ENCODE peak calls at places on chromosomes 16 and 17, in four cellular contexts. A, J, M and P are unnamed samples. For H3K4me1 and H3K9me3, the result is how much of the 10 kb centered on the place peaks cover.

GRCh38 chr16:31350275-31351005 is 4.5 kb upstream of the ITGAX start:
- DNase-seq in J (no peak), M (peak), A (no peak), P (no peak)

GRCh38 chr17:62824290-62825135 is 16.4 kb upstream of the MARCHF10 start:
- DNase-seq in M (no peak), J (peak), A (no peak), P (no peak)

GRCh38 chr17:81928497-81929252 is 1.1 kb upstream of the MAFG start:
- DNase-seq in A (no peak), J (no peak), M (no peak), P (peak)

GRCh38 chr16:88355389-88356123 is 27.2 kb upstream of the ZNF469 start:
- DNase-seq in J (no peak), M (no peak), A (no peak), P (peak)

GRCh38 chr16:735982-736453 is 4.8 kb downstream of the CIAO3 start:
- DNase-seq in A (no peak), J (no peak), M (no peak), P (no peak)

GRCh38 chr17:31469959-31470358 is 78.5 kb downstream of the RAB11FIP4 start:
- DNase-seq in A (no peak), J (no peak), M (no peak), P (no peak)

GRCh38 chr17:9798724-9799123 is 7.3 kb upstream of the DHRS7C start:
- DNase-seq in A (no peak), J (no peak), M (no peak), P (no peak)

GRCh38 chr17:81961087-81961514 is at the start of gene NOTUM:
- DNase-seq in M (no peak), A (peak), J (peak), P (no peak)

GRCh38 chr17:82866521-82867214 is 26.8 kb upstream of the ZNF750 start:
- DNase-seq in J (peak), A (no peak), M (no peak), P (no peak)

GRCh38 chr17:58667934-58668597 is 23.8 kb downstream of the TEX14 start:
- DNase-seq in A (no peak), J (peak), M (no peak), P (no peak)

GRCh38 chr17:81903896-81904599 is 2.0 kb downstream of the NPB start:
- DNase-seq in J (no peak), A (peak), M (no peak), P (no peak)

GRCh38 chr16:80788016-80788415 is 16.4 kb downstream of the CDYL2 start:
- DNase-seq in J (peak), M (no peak), A (no peak), P (no peak)

GRCh38 chr16:66832190-66832589 is 1.4 kb upstream of the NAE1 start:
- DNase-seq in A (no peak), M (no peak), J (no peak), P (no peak)

GRCh38 chr16:73052441-73053030 is 4.6 kb upstream of the ZFHX3 start:
- DNase-seq in M (no peak), A (no peak), J (no peak), P (no peak)

GRCh38 chr17:44556854-44557606 is at the start of gene FZD2:
- DNase-seq in M (peak), A (peak), J (peak), P (peak)

DNA sequence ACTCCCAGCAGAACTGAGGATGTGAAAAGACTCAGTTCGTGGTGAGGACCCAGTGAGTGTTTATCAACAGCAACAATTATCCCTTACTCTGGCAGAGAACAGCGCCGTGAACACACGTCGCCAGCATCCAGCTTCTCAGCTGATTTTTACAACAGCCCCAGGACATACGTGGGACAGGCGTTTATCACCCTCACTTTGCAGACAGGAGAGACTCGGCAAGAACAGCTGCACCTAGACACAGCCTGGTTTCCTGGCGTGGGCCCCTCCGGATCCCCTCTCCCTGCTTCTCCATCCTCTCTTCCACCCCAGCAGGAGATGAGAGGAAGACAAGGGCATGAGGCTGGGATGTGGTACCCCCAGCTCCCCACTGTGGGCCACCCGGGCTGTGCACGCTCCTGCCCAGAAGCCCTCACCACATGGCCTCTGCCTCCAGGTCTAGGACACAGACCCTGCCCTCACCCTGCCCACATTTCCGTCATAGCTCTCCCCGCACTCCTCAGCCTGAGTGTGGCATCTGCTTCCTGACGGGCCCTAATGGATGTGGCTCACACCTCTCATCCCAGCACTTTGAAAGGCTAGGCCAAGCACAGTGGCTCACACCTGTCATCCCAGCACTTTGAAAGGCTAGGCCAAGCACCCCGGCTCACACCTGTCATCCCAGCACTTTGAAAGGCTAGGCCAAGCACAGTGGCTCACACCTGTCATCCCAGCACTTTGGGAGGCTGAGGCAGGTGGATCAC is 17.5 kb downstream of the ABR start:
- DNase-seq in M (no peak), J (no peak), A (no peak), P (no peak)
- H3K4me1 ChIP-seq in M (under half), J (under half), A (under half), P (under half)

GRCh38 chr17:22503322-22503899 is 811.1 kb downstream of the KCNJ18 start:
- DNase-seq in M (no peak), J (no peak), A (no peak), P (no peak)

GRCh38 chr17:22506231-22506630 is 813.9 kb downstream of the KCNJ18 start:
- DNase-seq in A (no peak), M (no peak), J (no peak), P (no peak)

GRCh38 chr17:22506861-22507260 is 814.5 kb downstream of the KCNJ18 start:
- DNase-seq in J (no peak), M (no peak), A (no peak), P (no peak)

GRCh38 chr17:22507823-22508222 is 815.5 kb downstream of the KCNJ18 start:
- DNase-seq in M (peak), J (no peak), A (no peak), P (no peak)

GRCh38 chr17:22505660-22506059 is 813.3 kb downstream of the KCNJ18 start:
- DNase-seq in M (no peak), J (no peak), A (no peak), P (no peak)
- H3K9me3 ChIP-seq in M (under half), J (under half), A (under half), P (under half)

GRCh38 chr17:14331982-14332298 is 31.1 kb downstream of the HS3ST3B1 start:
- DNase-seq in A (no peak), J (no peak), M (no peak), P (no peak)

GRCh38 chr17:14332331-14332730 is 31.4 kb downstream of the HS3ST3B1 start:
- DNase-seq in J (no peak), M (no peak), A (no peak), P (no peak)

GRCh38 chr17:14329900-14330491 is 29.1 kb downstream of the HS3ST3B1 start:
- DNase-seq in A (no peak), M (no peak), J (no peak), P (no peak)

GRCh38 chr17:14330492-14330920 is 29.6 kb downstream of the HS3ST3B1 start:
- DNase-seq in J (peak), A (no peak), M (no peak), P (no peak)

DNA sequence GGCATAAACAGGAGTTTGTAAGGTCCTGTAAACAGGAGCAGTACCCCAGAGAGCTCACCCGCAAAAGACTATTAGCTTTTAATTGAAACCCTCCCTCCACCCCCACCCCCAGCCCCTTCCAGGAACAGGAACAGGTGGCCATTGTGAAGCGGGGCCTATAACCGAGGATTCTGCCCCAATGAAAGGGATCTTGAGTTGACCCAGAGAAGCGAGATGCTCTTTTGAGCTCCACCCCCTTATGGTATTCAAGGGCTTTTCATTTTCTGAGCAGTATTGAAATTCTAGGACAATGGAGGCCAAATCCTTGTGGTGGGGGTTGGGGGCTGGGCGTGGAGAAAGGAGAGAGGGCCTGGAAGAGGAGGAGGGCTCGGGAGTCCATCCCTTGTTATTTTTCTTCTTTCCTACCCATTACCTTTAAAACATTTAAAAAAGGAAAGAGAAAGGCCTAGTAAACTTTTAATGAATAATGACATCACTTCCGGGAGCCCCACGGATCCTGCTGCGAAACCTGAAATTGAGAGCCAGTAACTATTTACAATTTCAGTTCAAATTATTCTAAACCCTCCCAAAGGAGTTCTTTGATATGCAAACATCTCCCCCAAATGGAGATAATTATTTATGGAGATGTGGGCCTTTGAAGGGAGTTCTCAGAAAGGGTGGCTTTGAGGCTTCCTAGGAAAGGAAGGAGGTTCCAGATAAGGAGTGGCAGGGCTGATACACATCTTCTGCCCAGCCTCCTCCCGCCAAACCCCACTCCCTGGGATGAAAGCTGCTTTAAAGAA is 30.5 kb downstream of the HS3ST3B1 start:
- DNase-seq in M (no peak), A (no peak), J (no peak), P (no peak)
- H3K4me1 ChIP-seq in M (under half), A (half or more), J (under half), P (under half)

GRCh38 chr16:19660432-19660831 is 57.6 kb downstream of the KNOP1 start:
- DNase-seq in J (no peak), M (no peak), A (no peak), P (no peak)
- H3K9me3 ChIP-seq in J (under half), M (under half), A (under half), P (under half)

GRCh38 chr17:2067048-2067452 is 12.1 kb downstream of the HIC1 start:
- DNase-seq in J (no peak), A (no peak), M (no peak), P (no peak)
- H3K4me1 ChIP-seq in J (half or more), A (under half), M (half or more), P (half or more)

GRCh38 chr16:50416388-50416787 is 47.6 kb upstream of the BRD7 start:
- DNase-seq in A (no peak), J (no peak), M (no peak), P (no peak)
- H3K9me3 ChIP-seq in A (under half), J (under half), M (under half), P (half or more)

GRCh38 chr17:36600477-36600876 is 906 bp upstream of the MRM1 start:
- DNase-seq in M (no peak), J (no peak), A (no peak), P (no peak)
- H3K4me1 ChIP-seq in M (under half), J (under half), A (under half), P (under half)

DNA sequence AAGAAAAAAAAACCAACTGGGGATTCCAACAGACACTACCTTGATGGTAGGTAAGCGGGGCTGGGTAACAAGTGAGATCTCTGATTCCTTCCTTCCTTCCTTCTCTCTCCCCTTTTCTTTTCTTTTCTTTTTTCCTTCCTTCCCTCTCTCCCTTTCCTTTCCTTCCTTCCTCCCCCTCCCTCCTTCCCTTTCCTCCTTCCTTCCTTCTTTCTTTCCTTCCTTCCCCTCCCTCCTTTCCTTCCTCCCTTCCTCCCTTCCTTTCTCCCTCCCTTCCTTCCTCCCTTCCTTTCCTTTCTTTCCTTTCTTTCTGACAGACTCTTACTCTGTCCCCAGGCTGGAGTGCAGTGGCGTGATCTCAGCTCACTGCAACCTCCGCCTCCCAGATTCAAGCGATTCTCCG is 20.0 kb downstream of the OR2C1 start:
- DNase-seq in J (no peak), M (no peak), A (no peak), P (no peak)
- H3K9me3 ChIP-seq in J (under half), M (under half), A (under half), P (under half)